ENCODE peak calls at places on chromosomes 4 and X, in nine cellular contexts. L, H, N, G, T, I, U, P and S are unnamed samples.

GRCh38 chrX:65581661-65582339 is 47.2 kb upstream of the LAS1L start:
- DNase-seq in P (peak; percentile 65), T (no peak), I (peak; percentile 63), L (peak; percentile 28), H (no peak), N (peak; percentile 64), U (peak; percentile 69), G (peak; percentile 78), S (peak; percentile 87)

GRCh38 chr4:156169011-156169410 is 215.3 kb upstream of the CTSO start:
- DNase-seq in H (no peak), N (peak; percentile 22), G (peak; percentile 85), P (no peak), T (no peak), I (peak; percentile 1), U (no peak), L (no peak), S (peak; percentile 73)

GRCh38 chr4:174292473-174292872 is 8.8 kb downstream of the CEP44 start:
- DNase-seq in P (no peak), I (peak; percentile 23), T (no peak), N (no peak), U (no peak), L (no peak), G (no peak), H (no peak), S (no peak)

GRCh38 chr4:70925899-70926635 is 23.9 kb downstream of the MOB1B start:
- DNase-seq in U (no peak), P (no peak), I (peak; percentile 82), T (no peak), G (no peak), N (no peak), L (no peak), H (no peak), S (peak; percentile 85)

GRCh38 chr4:67770422-67770821 is 16.2 kb upstream of the GNRHR start:
- DNase-seq in I (no peak), H (no peak), N (no peak), T (no peak), P (no peak), G (no peak), U (no peak), L (no peak), S (no peak)

GRCh38 chrX:49257846-49258748 is 6.4 kb downstream of the FOXP3 start:
- DNase-seq in U (peak; percentile 23), T (no peak), G (no peak), P (no peak), I (no peak), N (no peak), H (peak; percentile 49), L (no peak), S (no peak)

GRCh38 chr4:102546635-102547034 is 45.5 kb downstream of the NFKB1 start:
- DNase-seq in I (no peak), N (no peak), U (no peak), L (no peak), G (no peak), T (no peak), H (no peak), P (no peak), S (no peak)

GRCh38 chr4:76105652-76106051 is 31.1 kb downstream of the ART3 start:
- DNase-seq in P (no peak), G (no peak), U (no peak), L (no peak), T (no peak), H (no peak), I (no peak), N (no peak), S (no peak)

GRCh38 chr4:109588176-109588575 is 28.1 kb downstream of the MCUB start:
- DNase-seq in N (no peak), P (no peak), U (no peak), T (no peak), I (no peak), L (no peak), H (no peak), G (no peak), S (peak; percentile 84)

GRCh38 chr4:158714937-158715336 is 8.3 kb downstream of the PPID start:
- DNase-seq in N (no peak), H (no peak), T (no peak), P (no peak), U (no peak), G (no peak), I (no peak), L (no peak), S (no peak)

GRCh38 chr4:168632246-168632832 is 135.5 kb downstream of the PALLD start:
- DNase-seq in U (no peak), T (no peak), P (no peak), G (peak; percentile 34), I (no peak), L (no peak), N (no peak), H (no peak), S (no peak)

GRCh38 chrX:139204576-139204902 is 326.0 kb upstream of the F9 start:
- DNase-seq in I (no peak), T (no peak), U (no peak), L (no peak), G (no peak), H (peak; percentile 47), P (no peak), N (no peak), S (no peak)

GRCh38 chrX:139201924-139202323 is 328.6 kb upstream of the F9 start:
- DNase-seq in G (peak; percentile 6), H (no peak), P (no peak), L (no peak), I (no peak), U (no peak), N (no peak), T (no peak), S (no peak)

GRCh38 chrX:139203681-139204575 is 326.6 kb upstream of the F9 start:
- DNase-seq in U (no peak), I (no peak), L (no peak), H (peak; percentile 70), P (peak; percentile 36), G (peak; percentile 61), T (no peak), N (peak; percentile 17), S (no peak)

GRCh38 chrX:139200793-139201192 is 329.7 kb upstream of the F9 start:
- DNase-seq in U (no peak), G (no peak), P (peak; percentile 31), I (no peak), N (no peak), H (no peak), T (no peak), L (no peak), S (no peak)

DNA sequence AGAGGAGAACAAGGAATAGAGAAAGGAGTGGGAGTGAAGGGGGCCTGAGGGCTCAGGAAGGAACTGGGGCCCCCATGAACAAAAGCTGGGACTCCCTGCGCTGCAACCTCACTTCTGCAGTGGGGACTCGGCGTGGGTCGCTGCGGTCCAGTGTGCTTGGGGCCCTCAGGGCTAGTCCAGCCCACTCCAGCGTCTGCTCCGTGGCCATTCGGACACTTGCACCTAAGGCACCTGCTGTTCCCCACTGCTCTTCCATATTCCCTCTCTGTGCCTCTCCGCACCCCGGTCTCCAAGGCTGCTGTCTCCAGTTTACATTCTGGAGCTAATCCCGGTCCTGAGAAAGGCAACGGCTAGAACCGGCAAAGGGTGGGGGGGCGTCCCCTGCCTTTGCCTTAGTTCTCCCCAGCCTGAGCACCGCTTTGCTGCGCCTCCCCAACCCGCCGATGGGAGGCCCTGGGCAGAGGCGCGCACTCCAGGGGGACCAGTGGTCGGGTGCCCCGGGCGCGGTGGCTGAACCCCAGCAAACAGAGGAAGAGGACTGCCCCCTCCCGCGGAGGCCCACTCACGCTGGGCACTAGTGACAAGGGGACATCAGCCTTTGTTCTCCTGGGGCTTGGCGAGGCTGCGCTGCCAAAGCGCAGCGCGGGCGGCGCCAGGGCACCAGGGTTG is 327.7 kb upstream of the F9 start:
- DNase-seq in L (no peak), G (peak; percentile 51), P (no peak), N (no peak), T (no peak), H (peak; percentile 61), I (no peak), U (no peak), S (no peak)
- H3K4me3 ChIP-seq in L (peak overlapping the region; percentile 7), G (peak overlapping the region; percentile 64), P (peak overlapping the region; percentile 39), N (no peak overlapping the region), T (no peak overlapping the region), H (peak overlapping the region; percentile 37), I (no peak overlapping the region), U (no peak overlapping the region), S (no peak overlapping the region)

DNA sequence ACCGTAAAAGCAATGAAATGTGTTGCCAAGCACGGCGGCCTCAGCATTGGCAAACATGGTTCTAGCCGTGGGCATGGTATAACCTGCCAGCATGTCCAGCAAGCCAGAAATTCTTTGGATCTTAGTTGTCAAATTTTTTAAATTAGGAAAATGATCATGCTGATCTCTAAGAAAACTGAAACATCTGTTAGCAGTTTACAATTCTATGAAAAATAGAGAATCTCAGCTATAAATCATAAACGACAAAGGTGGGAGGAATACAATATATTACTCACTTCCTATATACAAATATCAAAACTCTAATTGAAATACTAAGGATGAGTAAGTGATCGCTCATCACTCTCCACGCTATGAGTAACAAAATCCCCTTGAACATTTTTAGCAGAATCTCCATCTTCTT is 130.3 kb downstream of the ADGRA3 start:
- DNase-seq in I (no peak), N (no peak), P (no peak), T (no peak), U (no peak), L (no peak), G (no peak), H (no peak), S (no peak)
- H3K27ac ChIP-seq in I (no peak overlapping the region), N (no peak overlapping the region), P (no peak overlapping the region), T (no peak overlapping the region), U (no peak overlapping the region), L (no peak overlapping the region), G (no peak overlapping the region), H (no peak overlapping the region), S (no peak overlapping the region)

DNA sequence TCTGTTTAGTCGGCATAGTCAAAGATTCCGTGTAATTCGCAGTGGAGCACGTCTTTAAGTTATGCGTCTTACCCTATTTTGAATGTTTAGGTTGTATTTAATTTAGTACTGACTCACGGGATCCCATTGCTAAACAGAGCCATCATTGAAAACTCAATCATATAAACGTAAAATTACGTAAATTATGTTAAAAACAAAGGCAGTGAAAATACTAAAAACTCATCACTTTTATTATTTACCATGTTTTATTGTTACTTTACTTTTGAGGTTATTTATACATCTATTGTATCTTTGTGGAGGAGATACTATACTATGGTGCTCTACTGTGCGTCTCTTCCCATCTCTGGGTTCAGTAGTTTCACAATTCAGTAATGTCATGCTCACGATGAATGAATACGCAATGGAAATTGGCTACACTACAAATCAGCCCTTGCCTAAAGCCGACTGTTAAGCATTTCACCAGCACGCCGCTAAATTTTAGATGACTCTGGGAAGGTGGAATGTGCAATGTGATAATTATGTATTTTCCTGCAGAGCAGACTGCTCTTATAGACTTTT is 944 bp downstream of the FUNDC2 start:
- DNase-seq in P (no peak), U (peak; percentile 28), I (peak; percentile 33), G (peak; percentile 49), H (no peak), N (peak; percentile 34), L (no peak), T (peak; percentile 58), S (peak; percentile 68)
- H3K4me1 ChIP-seq in P (no peaks in the 10 kb centered on the region), U (peaks cover 15% of the 10 kb centered on the region), I (peaks cover 9% of the 10 kb centered on the region), G (peaks cover 4% of the 10 kb centered on the region), H (peaks cover 2% of the 10 kb centered on the region), N (no peaks in the 10 kb centered on the region), L (peaks cover 17% of the 10 kb centered on the region), T (peaks cover 13% of the 10 kb centered on the region), S (peaks cover 22% of the 10 kb centered on the region)

DNA sequence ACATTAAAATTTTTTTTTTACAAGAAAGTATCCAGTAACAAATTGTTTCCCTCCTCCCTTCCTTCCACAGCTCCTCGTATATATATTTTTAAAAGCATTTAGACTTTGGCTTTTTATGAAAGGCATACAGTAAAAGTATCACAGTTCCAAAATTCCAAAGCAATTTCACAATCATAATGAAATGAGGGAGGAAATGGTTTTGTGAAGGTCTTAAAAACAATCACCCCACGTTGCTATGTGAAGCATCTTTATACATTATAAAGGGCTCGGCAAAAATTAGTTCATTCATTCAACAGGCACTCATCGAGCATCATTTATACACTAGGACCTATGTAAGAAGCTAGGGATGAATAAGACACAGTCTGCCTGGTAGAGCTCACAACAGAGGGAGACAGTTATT is 240.0 kb downstream of the MAML3 start:
- DNase-seq in L (no peak), H (no peak), U (no peak), P (no peak), G (no peak), I (no peak), N (no peak), T (no peak), S (no peak)
- H3K4me3 ChIP-seq in L (no peak overlapping the region), H (no peak overlapping the region), U (no peak overlapping the region), P (no peak overlapping the region), G (no peak overlapping the region), I (no peak overlapping the region), N (no peak overlapping the region), T (no peak overlapping the region), S (no peak overlapping the region)